ENCODE peak calls at places on chromosomes 12 and 14, in seven cellular contexts. X, Q, Y, C, E, Z and J are unnamed samples.

GRCh38 chr14:94292872-94293577 is at the start of gene SERPINA10:
- DNase-seq in X (no peak), Q (no peak), Y (no peak), C (no peak), E (no peak), Z (no peak), J (no peak)

GRCh38 chr12:26651566-26652188 is 181.3 kb downstream of the ITPR2 start:
- DNase-seq in X (peak; percentile 45), Q (peak; percentile 59), Y (peak; percentile 71), C (peak; percentile 80), E (peak; percentile 21), Z (peak; percentile 46), J (peak; percentile 18)

GRCh38 chr14:93007225-93007997 is 84.5 kb downstream of the CHGA start:
- DNase-seq in X (peak; percentile 46), Q (no peak), Y (peak; percentile 28), C (no peak), E (peak; percentile 23), Z (peak; percentile 62), J (no peak)

GRCh38 chr12:109714141-109714912 is 702 bp downstream of the FAM222A start:
- DNase-seq in X (peak; percentile 73), Q (no peak), Y (peak; percentile 72), C (peak; percentile 31), E (no peak), Z (peak; percentile 69), J (peak; percentile 79)

GRCh38 chr12:116257213-116257612 is 20.3 kb downstream of the MED13L start:
- DNase-seq in X (no peak), Q (no peak), Y (no peak), C (no peak), E (no peak), Z (no peak), J (no peak)

GRCh38 chr12:124646385-124647230 is 79.2 kb upstream of the NCOR2 start:
- DNase-seq in X (no peak), Q (no peak), Y (no peak), C (no peak), E (peak; percentile 5), Z (no peak), J (peak; percentile 62)

GRCh38 chr12:122421815-122422737 is at the start of gene CLIP1:
- DNase-seq in X (peak; percentile 72), Q (no peak), Y (peak; percentile 40), C (peak; percentile 52), E (no peak), Z (peak; percentile 70), J (peak; percentile 73)

GRCh38 chr14:102835959-102836358 is 58.7 kb downstream of the TRAF3 start:
- DNase-seq in X (no peak), Q (no peak), Y (no peak), C (no peak), E (no peak), Z (no peak), J (no peak)

GRCh38 chr14:72538387-72538786 is 355.5 kb downstream of the DPF3 start:
- DNase-seq in X (no peak), Q (no peak), Y (no peak), C (no peak), E (no peak), Z (no peak), J (no peak)

GRCh38 chr12:68538722-68539614 is 71.7 kb upstream of the RAP1B start:
- DNase-seq in X (peak; percentile 33), Q (peak; percentile 53), Y (no peak), C (peak; percentile 57), E (peak; percentile 59), Z (peak; percentile 24), J (peak; percentile 52)

GRCh38 chr14:77603031-77603430 is 13.4 kb downstream of the SPTLC2 start:
- DNase-seq in X (no peak), Q (no peak), Y (no peak), C (no peak), E (no peak), Z (no peak), J (no peak)

GRCh38 chr12:1533602-1534304 is 60.6 kb downstream of the FBXL14 start:
- DNase-seq in X (no peak), Q (no peak), Y (no peak), C (no peak), E (peak; percentile 77), Z (peak; percentile 47), J (no peak)

GRCh38 chr12:21169878-21170472 is 39.0 kb downstream of the SLCO1B1 start:
- DNase-seq in X (peak; percentile 51), Q (peak; percentile 73), Y (peak; percentile 5), C (peak; percentile 21), E (no peak), Z (peak; percentile 24), J (no peak)

GRCh38 chr14:88986146-88986841 is 161.8 kb downstream of the TTC8 start:
- DNase-seq in X (no peak), Q (no peak), Y (no peak), C (no peak), E (no peak), Z (no peak), J (peak; percentile 45)

GRCh38 chr14:57375156-57375555 is 15.2 kb upstream of the NAA30 start:
- DNase-seq in X (no peak), Q (no peak), Y (no peak), C (no peak), E (no peak), Z (no peak), J (no peak)

GRCh38 chr12:56601503-56601902 is 28.6 kb downstream of the BAZ2A start:
- DNase-seq in X (no peak), Q (no peak), Y (peak; percentile 29), C (no peak), E (no peak), Z (peak; percentile 13), J (no peak)

GRCh38 chr12:3033538-3033865 is 43.7 kb upstream of the TSPAN9 start:
- DNase-seq in X (no peak), Q (no peak), Y (no peak), C (no peak), E (no peak), Z (no peak), J (no peak)

GRCh38 chr14:103867523-103867953 is 20.2 kb upstream of the PPP1R13B start:
- DNase-seq in X (peak; percentile 90), Q (no peak), Y (no peak), C (no peak), E (no peak), Z (peak; percentile 38), J (no peak)

GRCh38 chr14:82636426-82636825 is 1102.8 kb upstream of the SEL1L start:
- DNase-seq in X (no peak), Q (no peak), Y (no peak), C (no peak), E (no peak), Z (no peak), J (no peak)

GRCh38 chr12:4353785-4354208 is 25.7 kb downstream of the FGF23 start:
- DNase-seq in X (no peak), Q (no peak), Y (no peak), C (no peak), E (no peak), Z (no peak), J (no peak)

GRCh38 chr12:47837190-47838171 is 17.8 kb upstream of the HDAC7 start:
- DNase-seq in X (peak; percentile 79), Q (no peak), Y (peak; percentile 89), C (peak; percentile 62), E (peak; percentile 20), Z (peak; percentile 78), J (peak; percentile 83)

GRCh38 chr14:24416254-24416931 is 13.1 kb downstream of the CBLN3 start:
- DNase-seq in X (no peak), Q (no peak), Y (no peak), C (no peak), E (no peak), Z (no peak), J (peak; percentile 25)
- TF ChIP-seq EP300 in X (no peak), Q (no peak), Y (no peak), C (no peak), E (no peak), Z (no peak), J (no peak)

DNA sequence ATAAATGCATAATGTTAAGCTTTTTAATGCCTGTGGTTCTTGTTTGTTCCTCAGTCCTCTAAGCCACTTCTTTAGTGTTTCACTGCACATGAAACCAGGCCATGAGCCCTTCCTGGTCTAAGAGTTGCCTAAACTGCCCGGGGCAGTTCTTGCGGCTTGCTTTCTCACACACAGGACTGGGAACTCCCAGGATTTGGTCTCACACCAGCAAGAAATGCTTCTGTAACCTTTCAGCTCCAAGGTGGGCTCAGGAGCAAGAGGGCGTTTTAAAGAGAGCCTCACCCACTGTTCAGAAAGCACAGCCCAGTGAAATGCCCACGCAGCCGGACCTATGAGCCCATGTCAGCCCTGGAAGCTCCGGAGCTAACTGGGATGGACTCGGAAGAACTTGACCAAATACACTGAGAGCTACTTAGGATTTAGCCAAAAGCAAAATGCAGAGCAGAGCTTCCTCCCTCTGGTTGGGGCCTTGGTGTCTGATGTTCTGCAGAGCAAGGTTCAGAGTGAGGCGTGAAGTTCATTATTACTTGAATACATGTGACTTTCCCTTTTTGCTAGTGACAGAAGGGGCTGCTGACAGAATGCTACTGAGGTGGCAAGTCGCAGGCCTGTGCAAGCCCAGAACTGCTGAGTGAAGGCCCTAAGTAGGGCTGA is 23.4 kb downstream of the SLC25A29 start:
- DNase-seq in X (peak; percentile 14), Q (no peak), Y (no peak), C (no peak), E (no peak), Z (peak; percentile 5), J (no peak)
- H3K4me1 ChIP-seq in X (peaks cover 35% of the 10 kb centered on the region), Q (peaks cover 8% of the 10 kb centered on the region), Y (peaks cover 15% of the 10 kb centered on the region), C (peaks cover 61% of the 10 kb centered on the region), E (peaks cover 5% of the 10 kb centered on the region), Z (peaks cover 28% of the 10 kb centered on the region), J (peaks cover 4% of the 10 kb centered on the region)

GRCh38 chr14:95666450-95666849 is 19.8 kb upstream of the TCL1B start:
- DNase-seq in X (no peak), Q (no peak), Y (no peak), C (no peak), E (no peak), Z (no peak), J (no peak)
- TF ChIP-seq EP300 in X (no peak), Q (no peak), Y (no peak), C (no peak), E (no peak), Z (no peak), J (no peak)

GRCh38 chr12:14395059-14395778 is 29.7 kb downstream of the ATF7IP start:
- DNase-seq in X (no peak), Q (no peak), Y (no peak), C (no peak), E (no peak), Z (no peak), J (no peak)

GRCh38 chr12:14393736-14394135 is 28.3 kb downstream of the ATF7IP start:
- DNase-seq in X (no peak), Q (no peak), Y (no peak), C (no peak), E (no peak), Z (no peak), J (no peak)

GRCh38 chr12:14394317-14395058 is 29.0 kb downstream of the ATF7IP start:
- DNase-seq in X (peak; percentile 38), Q (no peak), Y (peak; percentile 57), C (no peak), E (peak; percentile 65), Z (no peak), J (no peak)

GRCh38 chr12:14399871-14400270 is 34.4 kb downstream of the ATF7IP start:
- DNase-seq in X (no peak), Q (no peak), Y (no peak), C (no peak), E (no peak), Z (no peak), J (no peak)

DNA sequence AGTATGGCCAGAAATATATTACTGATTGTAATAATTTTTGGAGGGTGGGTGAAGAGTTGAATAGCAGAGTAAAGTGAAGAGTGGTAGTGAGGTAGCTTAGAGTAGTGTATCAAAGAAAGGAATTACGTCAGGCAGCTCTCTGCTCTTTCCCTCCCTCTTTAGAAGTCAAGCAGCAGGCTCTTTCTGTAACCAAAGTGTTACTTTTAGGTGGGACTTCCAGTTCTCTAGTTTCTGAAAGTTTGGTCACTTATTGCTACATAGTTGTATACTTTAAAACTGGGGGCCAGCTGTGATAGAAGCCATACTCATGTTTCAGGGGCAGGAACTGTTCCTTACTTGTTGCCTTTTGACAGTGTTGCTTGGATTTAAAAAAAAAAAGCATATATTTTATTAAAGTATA is 30.6 kb downstream of the ATF7IP start:
- DNase-seq in X (no peak), Q (no peak), Y (no peak), C (no peak), E (peak; percentile 45), Z (no peak), J (no peak)
- H3K4me1 ChIP-seq in X (peaks cover 56% of the 10 kb centered on the region), Q (peaks cover 3% of the 10 kb centered on the region), Y (peaks cover 27% of the 10 kb centered on the region), C (peaks cover 40% of the 10 kb centered on the region), E (peaks cover 11% of the 10 kb centered on the region), Z (peaks cover 38% of the 10 kb centered on the region), J (peaks cover 6% of the 10 kb centered on the region)